ENCODE peak calls at places on chromosome 3, in five cellular contexts. K, S, W, T and Q are unnamed samples. For H3K4me1, the result is how much of the 10 kb centered on the place peaks cover.

GRCh38 chr3:137764001-137764433 is at the start of gene SOX14:
- DNase-seq in K (peak), S (peak), W (peak), T (no peak), Q (no peak)

GRCh38 chr3:71504250-71505036 is 79.1 kb downstream of the FOXP1 start:
- DNase-seq in K (peak), S (no peak), W (no peak), T (no peak), Q (no peak)

GRCh38 chr3:27360113-27361078 is 8.8 kb downstream of the NEK10 start:
- DNase-seq in K (no peak), S (no peak), W (peak), T (no peak), Q (no peak)

GRCh38 chr3:94412966-94413720 is 350.3 kb downstream of the NSUN3 start:
- DNase-seq in K (no peak), S (no peak), W (no peak), T (no peak), Q (no peak)

GRCh38 chr3:50237754-50238548 is 1.9 kb downstream of the GNAI2 start:
- DNase-seq in K (no peak), S (no peak), W (no peak), T (peak), Q (no peak)

GRCh38 chr3:172856766-172857742 is 106.5 kb downstream of the ECT2 start:
- DNase-seq in K (peak), S (no peak), W (peak), T (no peak), Q (no peak)

GRCh38 chr3:44104668-44105321 is 136.9 kb upstream of the TOPAZ1 start:
- DNase-seq in K (peak), S (no peak), W (no peak), T (peak), Q (no peak)

GRCh38 chr3:24687646-24688045 is 193.0 kb upstream of the THRB start:
- DNase-seq in K (no peak), S (no peak), W (no peak), T (no peak), Q (no peak)

GRCh38 chr3:195237981-195238625 is 32.9 kb downstream of the XXYLT1 start:
- DNase-seq in K (no peak), S (no peak), W (no peak), T (no peak), Q (no peak)

GRCh38 chr3:177553012-177553411 is 355.7 kb upstream of the TBL1XR1 start:
- DNase-seq in K (no peak), S (no peak), W (no peak), T (no peak), Q (no peak)
- H3K4me1 ChIP-seq in K (under half), S (under half), W (under half), T (under half), Q (under half)

GRCh38 chr3:150840733-150841515 is 64.3 kb downstream of the MINDY4B start:
- DNase-seq in K (no peak), S (no peak), W (peak), T (no peak), Q (no peak)
- TF ChIP-seq YY1 in K (no peak), S (no peak), W (no peak), T (no peak), Q (no peak)

DNA sequence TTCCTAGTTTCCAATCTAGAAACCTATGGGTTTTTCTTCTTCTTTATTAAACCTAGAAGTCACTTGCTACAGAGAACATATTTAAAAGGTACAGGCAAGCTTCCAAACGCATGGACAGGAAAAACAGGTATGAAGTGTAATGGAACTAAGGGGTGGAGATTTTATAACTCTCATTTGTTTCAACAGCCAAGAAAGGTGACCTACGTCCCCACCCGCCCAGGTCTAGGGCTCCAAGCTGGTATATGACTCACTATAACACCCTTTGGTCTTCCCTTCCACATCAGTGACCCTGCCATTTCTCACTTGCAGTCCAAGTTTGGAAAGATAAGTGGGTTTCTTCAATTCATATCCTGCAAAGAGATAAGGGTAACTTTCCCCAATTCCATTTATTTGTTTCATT is 6.0 kb upstream of the LIPH start:
- DNase-seq in K (peak), S (no peak), W (peak), T (no peak), Q (no peak)
- TF ChIP-seq ZNF274 in K (no peak), S (no peak), W (no peak), T (no peak), Q (no peak)

GRCh38 chr3:4409415-4409814 is 57.7 kb downstream of the SUMF1 start:
- DNase-seq in K (no peak), S (no peak), W (no peak), T (no peak), Q (no peak)
- H3K4me1 ChIP-seq in K (under half), S (under half), W (under half), T (under half), Q (under half)